ENCODE peak calls at places on chromosomes 11 and 22, in four cellular contexts. One of them, this sample, is unnamed. For H3K4me1, the result is how much of the 10 kb centered on the place peaks cover.

GRCh38 chr22:32708835-32709234 is 92.7 kb upstream of the TIMP3 start:
- DNase-seq in HCT116: no peak
- DNase-seq in SK-N-SH: no peak
- DNase-seq in HepG2: no peak
- DNase-seq in this sample: no peak

GRCh38 chr11:133659542-133660201 is 127.4 kb upstream of the OPCML start:
- DNase-seq in HCT116: no peak
- DNase-seq in SK-N-SH: no peak
- DNase-seq in HepG2: no peak
- DNase-seq in this sample: no peak

GRCh38 chr11:61331636-61332035 is 1.3 kb downstream of the DDB1 start:
- DNase-seq in HCT116: no peak
- DNase-seq in SK-N-SH: no peak
- DNase-seq in HepG2: no peak
- DNase-seq in this sample: no peak

GRCh38 chr22:41070665-41071331 is 21.6 kb upstream of the EP300 start:
- DNase-seq in HCT116: no peak
- DNase-seq in SK-N-SH: no peak
- DNase-seq in HepG2: no peak
- DNase-seq in this sample: no peak

GRCh38 chr22:41862530-41863266 is 29.8 kb downstream of the SREBF2 start:
- DNase-seq in HCT116: no peak
- DNase-seq in SK-N-SH: no peak
- DNase-seq in HepG2: no peak
- DNase-seq in this sample: no peak

GRCh38 chr11:6377902-6378694 is 12.2 kb upstream of the SMPD1 start:
- DNase-seq in HCT116: no peak
- DNase-seq in SK-N-SH: no peak
- DNase-seq in HepG2: no peak
- DNase-seq in this sample: no peak

GRCh38 chr22:38240734-38241252 is 32.0 kb downstream of the TMEM184B start:
- DNase-seq in HCT116: peak
- DNase-seq in SK-N-SH: no peak
- DNase-seq in HepG2: no peak
- DNase-seq in this sample: peak

GRCh38 chr11:76369406-76369805 is 11.5 kb downstream of the THAP12 start:
- DNase-seq in HCT116: no peak
- DNase-seq in SK-N-SH: no peak
- DNase-seq in HepG2: no peak
- DNase-seq in this sample: no peak

GRCh38 chr11:2208691-2209369 is 37.2 kb upstream of the TH start:
- DNase-seq in HCT116: no peak
- DNase-seq in SK-N-SH: peak
- DNase-seq in HepG2: peak
- DNase-seq in this sample: no peak

GRCh38 chr11:21007297-21007696 is 337.9 kb downstream of the NELL1 start:
- DNase-seq in HCT116: no peak
- DNase-seq in SK-N-SH: no peak
- DNase-seq in HepG2: no peak
- DNase-seq in this sample: no peak

GRCh38 chr11:134661660-134662059 is 249.6 kb upstream of the B3GAT1 start:
- DNase-seq in HCT116: no peak
- DNase-seq in SK-N-SH: no peak
- DNase-seq in HepG2: no peak
- DNase-seq in this sample: no peak

GRCh38 chr11:63490551-63491239 is at the start of gene PLAAT5:
- DNase-seq in HCT116: no peak
- DNase-seq in SK-N-SH: peak
- DNase-seq in HepG2: no peak
- DNase-seq in this sample: no peak

GRCh38 chr11:68749501-68750196 is 1.7 kb downstream of the TESMIN start:
- DNase-seq in HCT116: no peak
- DNase-seq in SK-N-SH: no peak
- DNase-seq in HepG2: no peak
- DNase-seq in this sample: no peak

GRCh38 chr22:28759861-28760560 is 12.5 kb upstream of the CCDC117 start:
- DNase-seq in HCT116: no peak
- DNase-seq in SK-N-SH: no peak
- DNase-seq in HepG2: peak
- DNase-seq in this sample: no peak

GRCh38 chr11:14422052-14422813 is 63.2 kb upstream of the RRAS2 start:
- DNase-seq in HCT116: peak
- DNase-seq in SK-N-SH: peak
- DNase-seq in HepG2: peak
- DNase-seq in this sample: peak

GRCh38 chr22:29032584-29032983 is 29.0 kb downstream of the C22orf31 start:
- DNase-seq in HCT116: no peak
- DNase-seq in SK-N-SH: no peak
- DNase-seq in HepG2: no peak
- DNase-seq in this sample: no peak

GRCh38 chr22:39209756-39210155 is 35.0 kb downstream of the PDGFB start:
- DNase-seq in HCT116: no peak
- DNase-seq in SK-N-SH: no peak
- DNase-seq in HepG2: no peak
- DNase-seq in this sample: no peak

GRCh38 chr22:32820131-32820882 is 18.8 kb downstream of the TIMP3 start:
- DNase-seq in HCT116: no peak
- DNase-seq in SK-N-SH: no peak
- DNase-seq in HepG2: no peak
- DNase-seq in this sample: no peak

GRCh38 chr11:116373107-116373506 is 399.7 kb downstream of the BUD13 start:
- DNase-seq in HCT116: no peak
- DNase-seq in SK-N-SH: no peak
- DNase-seq in HepG2: no peak
- DNase-seq in this sample: no peak

GRCh38 chr11:2802389-2803185 is 83.0 kb downstream of the CDKN1C start:
- DNase-seq in HCT116: no peak
- DNase-seq in SK-N-SH: no peak
- DNase-seq in HepG2: no peak
- DNase-seq in this sample: no peak

GRCh38 chr11:83007909-83008580 is 63.7 kb downstream of the RAB30 start:
- DNase-seq in HCT116: no peak
- DNase-seq in SK-N-SH: peak
- DNase-seq in HepG2: peak
- DNase-seq in this sample: peak

GRCh38 chr11:74680035-74680671 is 51.1 kb downstream of the CHRDL2 start:
- DNase-seq in HCT116: no peak
- DNase-seq in SK-N-SH: no peak
- DNase-seq in HepG2: no peak
- DNase-seq in this sample: no peak

GRCh38 chr11:6616596-6617250 is 2.5 kb downstream of the TPP1 start:
- DNase-seq in HCT116: no peak
- DNase-seq in SK-N-SH: no peak
- DNase-seq in HepG2: no peak
- DNase-seq in this sample: no peak

GRCh38 chr11:8652140-8652539 is 30.3 kb downstream of the TRIM66 start:
- DNase-seq in HCT116: no peak
- DNase-seq in SK-N-SH: no peak
- DNase-seq in HepG2: no peak
- DNase-seq in this sample: no peak

GRCh38 chr11:47797633-47798032 is 30.5 kb upstream of the FNBP4 start:
- DNase-seq in HCT116: no peak
- DNase-seq in SK-N-SH: no peak
- DNase-seq in HepG2: no peak
- DNase-seq in this sample: no peak

GRCh38 chr11:69744435-69744834 is 30.7 kb downstream of the FGF4 start:
- DNase-seq in HCT116: no peak
- DNase-seq in SK-N-SH: no peak
- DNase-seq in HepG2: peak
- DNase-seq in this sample: no peak

GRCh38 chr11:131767421-131767820 is 397.0 kb downstream of the NTM start:
- DNase-seq in HCT116: no peak
- DNase-seq in SK-N-SH: no peak
- DNase-seq in HepG2: no peak
- DNase-seq in this sample: no peak

GRCh38 chr11:129894281-129895125 is 875 bp downstream of the NFRKB start:
- DNase-seq in HCT116: no peak
- DNase-seq in SK-N-SH: no peak
- DNase-seq in HepG2: no peak
- DNase-seq in this sample: peak

DNA sequence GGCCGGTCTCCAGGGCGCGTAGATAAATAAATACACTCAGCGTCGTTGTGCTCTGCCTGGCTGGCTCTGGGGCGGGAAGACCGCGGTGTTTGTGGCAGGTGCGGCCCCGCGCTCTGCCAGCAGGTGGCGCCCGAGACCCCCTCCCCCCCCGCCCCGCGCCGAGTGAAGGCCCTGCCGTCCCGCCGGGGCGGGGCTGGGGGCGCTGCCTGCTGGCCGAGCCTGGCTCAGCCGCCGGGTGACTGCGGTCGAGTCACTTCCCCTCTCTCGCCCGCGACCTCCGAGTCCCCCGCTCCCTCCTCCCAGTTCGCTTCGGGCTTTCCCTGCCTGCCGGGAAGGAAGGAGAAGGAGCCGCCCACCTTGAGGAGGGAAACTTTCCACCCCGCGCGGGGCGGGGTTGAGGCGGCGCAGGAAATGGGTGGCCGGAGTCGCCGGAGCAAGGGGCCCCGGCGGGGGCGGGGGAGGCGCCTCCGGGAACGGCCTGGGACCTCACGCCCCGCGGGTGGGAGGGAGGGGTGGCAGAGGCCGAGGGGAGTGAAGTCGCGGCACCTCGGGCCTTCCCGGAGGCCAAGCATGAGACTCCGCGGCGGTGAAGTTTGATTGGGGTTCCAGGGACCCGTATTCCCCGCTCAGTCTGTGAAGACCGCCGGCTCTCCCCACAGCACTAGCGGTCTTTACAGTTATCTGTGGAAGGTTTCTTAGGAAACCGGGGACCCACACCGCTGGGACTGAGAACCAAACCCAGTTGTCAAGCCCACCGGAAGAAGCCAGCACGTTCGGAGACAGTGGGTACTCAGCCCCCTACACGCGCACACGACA is 1.5 kb upstream of the EHBP1L1 start:
- DNase-seq in HCT116: peak
- DNase-seq in SK-N-SH: peak
- DNase-seq in HepG2: peak
- DNase-seq in this sample: peak
- H3K4me1 ChIP-seq in HCT116: half or more
- H3K4me1 ChIP-seq in SK-N-SH: under half
- H3K4me1 ChIP-seq in HepG2: half or more
- H3K4me1 ChIP-seq in this sample: half or more

GRCh38 chr11:114318361-114318760 is 22.2 kb downstream of the NNMT start:
- DNase-seq in HCT116: no peak
- DNase-seq in SK-N-SH: no peak
- DNase-seq in HepG2: no peak
- DNase-seq in this sample: no peak

GRCh38 chr11:114315749-114316368 is 19.7 kb downstream of the NNMT start:
- DNase-seq in HCT116: no peak
- DNase-seq in SK-N-SH: no peak
- DNase-seq in HepG2: peak
- DNase-seq in this sample: no peak

GRCh38 chr11:114319716-114320328 is 23.6 kb downstream of the NNMT start:
- DNase-seq in HCT116: no peak
- DNase-seq in SK-N-SH: no peak
- DNase-seq in HepG2: no peak
- DNase-seq in this sample: no peak

GRCh38 chr11:114316980-114317675 is 20.9 kb downstream of the NNMT start:
- DNase-seq in HCT116: no peak
- DNase-seq in SK-N-SH: no peak
- DNase-seq in HepG2: no peak
- DNase-seq in this sample: no peak

DNA sequence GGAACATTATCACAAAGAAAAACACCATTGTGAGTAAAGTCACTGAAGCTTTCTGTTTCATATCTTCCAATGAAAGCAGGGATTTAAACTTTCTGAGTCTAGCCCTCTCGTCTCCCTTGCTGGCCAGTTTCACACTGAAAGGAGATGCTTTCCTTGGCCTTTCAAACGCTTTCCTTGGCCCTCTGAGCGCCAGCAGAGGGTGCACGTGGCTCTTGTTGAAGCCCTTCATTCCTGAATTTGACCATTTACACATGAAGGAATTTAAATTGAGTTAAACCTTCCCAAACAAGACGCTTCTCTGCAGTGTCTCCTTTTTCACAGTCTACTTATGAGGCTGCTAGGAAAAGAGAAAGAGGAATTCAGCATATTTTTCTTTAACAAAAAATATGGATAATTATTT is 21.5 kb downstream of the NNMT start:
- DNase-seq in HCT116: peak
- DNase-seq in SK-N-SH: peak
- DNase-seq in HepG2: no peak
- DNase-seq in this sample: no peak
- TF ChIP-seq JUND in HCT116: no peak
- TF ChIP-seq JUND in SK-N-SH: no peak
- TF ChIP-seq JUND in HepG2: no peak
- TF ChIP-seq JUND in this sample: no peak

DNA sequence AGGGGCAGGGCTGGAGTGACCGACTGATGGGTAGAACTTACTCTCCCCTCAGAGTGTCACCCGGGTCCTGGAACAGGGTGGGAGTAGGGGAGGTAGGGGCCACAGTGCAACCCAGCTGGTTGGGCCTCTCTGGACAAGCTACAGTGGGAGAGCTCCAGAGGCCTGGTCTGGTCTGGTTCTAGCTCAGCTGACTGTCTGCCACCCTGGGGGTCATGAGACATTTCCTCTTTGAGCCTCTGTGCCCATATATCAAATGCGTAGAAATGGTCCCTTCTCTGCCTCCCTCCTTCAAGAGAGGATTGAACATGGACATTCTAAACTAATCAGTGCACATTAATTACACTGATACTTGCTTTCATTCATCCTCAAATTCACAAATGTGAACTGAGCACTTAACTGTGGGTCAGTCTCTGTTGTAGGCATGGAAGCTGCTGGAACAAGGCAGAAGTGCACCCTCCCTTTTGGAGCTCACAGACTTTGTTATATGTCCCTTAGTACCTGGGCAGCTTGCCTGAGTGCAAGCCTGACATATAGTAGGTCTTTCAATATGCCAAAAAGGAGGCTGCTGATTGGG is 25.6 kb downstream of the ARHGEF17 start:
- DNase-seq in HCT116: no peak
- DNase-seq in SK-N-SH: no peak
- DNase-seq in HepG2: no peak
- DNase-seq in this sample: no peak
- H3K4me1 ChIP-seq in HCT116: under half
- H3K4me1 ChIP-seq in SK-N-SH: half or more
- H3K4me1 ChIP-seq in HepG2: half or more
- H3K4me1 ChIP-seq in this sample: under half

DNA sequence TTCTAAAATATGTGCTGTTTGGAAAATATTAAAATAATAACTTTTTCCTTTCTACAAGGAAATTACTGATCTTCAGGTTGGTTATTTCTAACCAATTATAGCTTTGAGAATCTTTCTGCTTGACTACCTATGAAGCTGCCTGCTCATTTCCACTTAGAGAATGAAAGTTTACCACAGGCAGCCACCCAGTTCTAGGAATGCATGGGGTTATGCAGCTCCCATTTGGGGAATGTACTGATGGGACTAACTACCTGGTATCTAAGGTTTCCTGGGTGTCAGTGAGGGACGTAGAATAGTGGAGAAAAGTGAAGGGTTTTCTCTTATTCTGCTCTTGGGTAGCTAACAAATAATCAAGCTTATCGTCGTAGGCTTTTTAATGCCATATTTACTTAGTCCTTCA is 73.4 kb downstream of the DEUP1 start:
- DNase-seq in HCT116: no peak
- DNase-seq in SK-N-SH: no peak
- DNase-seq in HepG2: no peak
- DNase-seq in this sample: no peak
- TF ChIP-seq JUND in HCT116: no peak
- TF ChIP-seq JUND in SK-N-SH: no peak
- TF ChIP-seq JUND in HepG2: no peak
- TF ChIP-seq JUND in this sample: no peak

This sample was measured in K562.